ENCODE peak calls at places on chromosomes 3 and 15, in four cellular contexts. One of them, this sample, is unnamed.

GRCh38 chr3:183123891-183124290 is 24.6 kb upstream of the MCCC1 start:
- DNase-seq in A549: no peak
- DNase-seq in WTC11: no peak
- DNase-seq in K562: no peak
- DNase-seq in this sample: no peak

GRCh38 chr3:141738636-141739363 is 702 bp downstream of the RNF7 start:
- DNase-seq in WTC11: no peak
- DNase-seq in A549: peak
- DNase-seq in K562: no peak
- DNase-seq in this sample: no peak

GRCh38 chr3:9765865-9766264 is 3.9 kb downstream of the CAMK1 start:
- DNase-seq in A549: no peak
- DNase-seq in K562: peak
- DNase-seq in WTC11: no peak
- DNase-seq in this sample: no peak

GRCh38 chr3:143586565-143586964 is 261.7 kb downstream of the SLC9A9 start:
- DNase-seq in K562: no peak
- DNase-seq in WTC11: no peak
- DNase-seq in A549: no peak
- DNase-seq in this sample: no peak

GRCh38 chr3:139559541-139559940 is 20.0 kb upstream of the RBP1 start:
- DNase-seq in WTC11: no peak
- DNase-seq in A549: no peak
- DNase-seq in K562: no peak
- DNase-seq in this sample: no peak

GRCh38 chr3:12932347-12932746 is 91.0 kb upstream of the RPL32 start:
- DNase-seq in K562: no peak
- DNase-seq in A549: no peak
- DNase-seq in WTC11: no peak
- DNase-seq in this sample: no peak

GRCh38 chr3:18007980-18008379 is 265.5 kb upstream of the TBC1D5 start:
- DNase-seq in A549: no peak
- DNase-seq in K562: no peak
- DNase-seq in WTC11: no peak
- DNase-seq in this sample: no peak

GRCh38 chr3:93907132-93907531 is 66.6 kb downstream of the PROS1 start:
- DNase-seq in A549: no peak
- DNase-seq in K562: no peak
- DNase-seq in WTC11: no peak
- DNase-seq in this sample: no peak

GRCh38 chr15:90099072-90099867 is 3.0 kb downstream of the IDH2 start:
- DNase-seq in K562: no peak
- DNase-seq in A549: no peak
- DNase-seq in WTC11: no peak
- DNase-seq in this sample: no peak

GRCh38 chr3:23611737-23612295 is 193.9 kb upstream of the UBE2E1 start:
- DNase-seq in A549: no peak
- DNase-seq in K562: no peak
- DNase-seq in WTC11: no peak
- DNase-seq in this sample: no peak

GRCh38 chr3:179189764-179190163 is 41.6 kb downstream of the PIK3CA start:
- DNase-seq in WTC11: no peak
- DNase-seq in K562: no peak
- DNase-seq in A549: no peak
- DNase-seq in this sample: no peak

GRCh38 chr3:40574661-40575060 is 49.9 kb downstream of the ZNF621 start:
- DNase-seq in K562: peak
- DNase-seq in A549: no peak
- DNase-seq in WTC11: no peak
- DNase-seq in this sample: no peak

GRCh38 chr3:155748611-155749365 is 3.9 kb upstream of the PLCH1 start:
- DNase-seq in K562: no peak
- DNase-seq in WTC11: no peak
- DNase-seq in A549: no peak
- DNase-seq in this sample: peak

GRCh38 chr15:96360581-96361308 is 30.2 kb downstream of the NR2F2 start:
- DNase-seq in WTC11: no peak
- DNase-seq in A549: no peak
- DNase-seq in K562: no peak
- DNase-seq in this sample: no peak

GRCh38 chr3:125052671-125053303 is 3.0 kb downstream of the HEG1 start:
- DNase-seq in K562: no peak
- DNase-seq in A549: no peak
- DNase-seq in WTC11: no peak
- DNase-seq in this sample: peak

GRCh38 chr3:171456765-171457164 is 3.4 kb downstream of the TNIK start:
- DNase-seq in WTC11: no peak
- DNase-seq in A549: no peak
- DNase-seq in K562: no peak
- DNase-seq in this sample: no peak

GRCh38 chr15:67227431-67227830 is 27.0 kb downstream of the AAGAB start:
- DNase-seq in K562: no peak
- DNase-seq in WTC11: no peak
- DNase-seq in A549: no peak
- DNase-seq in this sample: no peak

GRCh38 chr15:67228286-67228685 is 26.2 kb downstream of the AAGAB start:
- DNase-seq in A549: no peak
- DNase-seq in K562: no peak
- DNase-seq in WTC11: no peak
- DNase-seq in this sample: no peak

DNA sequence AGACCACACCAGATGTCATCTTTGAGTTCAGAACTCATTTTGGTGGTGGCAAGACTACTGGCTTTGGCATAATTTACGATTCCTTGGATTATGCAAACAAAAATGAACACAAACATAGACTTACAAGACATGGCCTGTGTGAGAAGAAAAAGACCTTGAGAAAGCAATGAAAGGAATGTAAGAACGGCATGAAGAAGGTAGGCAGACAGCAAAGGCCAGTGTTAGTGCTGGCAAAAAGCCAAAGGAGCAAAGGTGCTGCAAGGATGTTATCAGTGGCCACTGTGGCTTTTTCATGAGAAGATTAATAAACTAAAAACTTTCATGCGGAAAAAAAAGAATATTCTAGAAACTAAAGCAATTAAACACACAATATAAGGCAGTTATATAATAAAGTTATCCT is 21.9 kb downstream of the AAGAB start:
- DNase-seq in A549: no peak
- DNase-seq in WTC11: no peak
- DNase-seq in K562: no peak
- DNase-seq in this sample: no peak
- TF ChIP-seq HMGXB4 in A549: no peak
- TF ChIP-seq HMGXB4 in WTC11: no peak
- TF ChIP-seq HMGXB4 in K562: no peak
- TF ChIP-seq HMGXB4 in this sample: no peak

GRCh38 chr3:127690823-127691452 is 18.2 kb downstream of the ABTB1 start:
- DNase-seq in K562: no peak
- DNase-seq in WTC11: peak
- DNase-seq in A549: peak
- DNase-seq in this sample: peak

GRCh38 chr3:127691494-127691893 is 18.7 kb downstream of the ABTB1 start:
- DNase-seq in K562: no peak
- DNase-seq in WTC11: no peak
- DNase-seq in A549: no peak
- DNase-seq in this sample: no peak

GRCh38 chr3:127693336-127693843 is 20.6 kb downstream of the ABTB1 start:
- DNase-seq in K562: no peak
- DNase-seq in A549: no peak
- DNase-seq in WTC11: no peak
- DNase-seq in this sample: no peak

GRCh38 chr3:127691974-127692373 is 19.2 kb downstream of the ABTB1 start:
- DNase-seq in WTC11: no peak
- DNase-seq in K562: no peak
- DNase-seq in A549: no peak
- DNase-seq in this sample: no peak

DNA sequence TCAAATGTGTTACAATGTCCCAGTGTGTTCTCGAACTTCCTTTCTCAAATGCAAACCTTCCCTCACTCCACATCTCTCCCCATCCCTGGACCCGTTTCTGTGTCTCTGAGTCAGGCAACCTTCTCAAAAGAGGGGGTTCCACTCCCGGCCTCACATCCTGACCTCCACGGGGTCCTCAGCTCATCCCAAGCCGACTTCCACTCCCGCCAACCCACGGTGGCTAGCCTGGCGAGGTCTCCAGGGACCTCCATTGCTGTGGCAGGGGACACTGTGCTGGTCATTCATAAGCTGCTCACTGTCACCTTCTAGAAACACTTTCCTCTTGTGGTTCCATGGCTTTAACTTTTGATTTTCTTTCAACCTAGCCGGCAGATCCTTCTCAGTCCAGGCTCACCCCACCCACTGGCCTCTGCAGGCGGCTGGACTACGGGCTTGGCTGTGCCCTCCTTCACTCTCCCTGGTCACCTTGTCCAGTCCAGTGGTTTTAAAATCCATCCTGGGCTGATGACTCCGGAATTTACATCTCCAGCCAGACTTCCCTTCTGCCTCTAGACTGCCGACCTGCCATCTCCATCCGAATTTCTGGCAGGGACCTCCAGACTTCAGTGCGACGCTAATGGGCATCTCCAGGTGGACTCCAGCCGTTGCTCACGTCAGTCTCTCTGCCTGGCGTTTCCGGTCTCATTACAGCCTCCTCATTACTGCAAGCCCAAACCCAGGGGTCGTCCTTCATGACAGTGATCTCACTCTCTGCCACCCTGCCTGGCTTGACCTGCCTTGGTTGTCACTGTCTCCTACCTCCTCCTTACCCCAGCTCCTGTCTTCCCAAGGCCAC is 20.0 kb downstream of the ABTB1 start:
- DNase-seq in A549: no peak
- DNase-seq in WTC11: no peak
- DNase-seq in K562: no peak
- DNase-seq in this sample: no peak
- TF ChIP-seq HMGXB4 in A549: no peak
- TF ChIP-seq HMGXB4 in WTC11: no peak
- TF ChIP-seq HMGXB4 in K562: no peak
- TF ChIP-seq HMGXB4 in this sample: no peak

GRCh38 chr3:194686816-194687637 is 1.3 kb downstream of the FAM43A start:
- DNase-seq in K562: no peak
- DNase-seq in A549: no peak
- DNase-seq in WTC11: no peak
- DNase-seq in this sample: no peak
- TF ChIP-seq HMGXB4 in K562: no peak
- TF ChIP-seq HMGXB4 in A549: no peak
- TF ChIP-seq HMGXB4 in WTC11: no peak
- TF ChIP-seq HMGXB4 in this sample: no peak

GRCh38 chr15:51883436-51883835 is 54.0 kb downstream of the TMOD3 start:
- DNase-seq in WTC11: no peak
- DNase-seq in A549: no peak
- DNase-seq in K562: no peak
- DNase-seq in this sample: no peak
- TF ChIP-seq HMGXB4 in WTC11: no peak
- TF ChIP-seq HMGXB4 in A549: no peak
- TF ChIP-seq HMGXB4 in K562: no peak
- TF ChIP-seq HMGXB4 in this sample: no peak

GRCh38 chr3:108208831-108209230 is 13.4 kb downstream of the IFT57 start:
- DNase-seq in A549: no peak
- DNase-seq in K562: no peak
- DNase-seq in WTC11: no peak
- DNase-seq in this sample: no peak
- TF ChIP-seq HMGXB4 in A549: no peak
- TF ChIP-seq HMGXB4 in K562: no peak
- TF ChIP-seq HMGXB4 in WTC11: no peak
- TF ChIP-seq HMGXB4 in this sample: no peak

DNA sequence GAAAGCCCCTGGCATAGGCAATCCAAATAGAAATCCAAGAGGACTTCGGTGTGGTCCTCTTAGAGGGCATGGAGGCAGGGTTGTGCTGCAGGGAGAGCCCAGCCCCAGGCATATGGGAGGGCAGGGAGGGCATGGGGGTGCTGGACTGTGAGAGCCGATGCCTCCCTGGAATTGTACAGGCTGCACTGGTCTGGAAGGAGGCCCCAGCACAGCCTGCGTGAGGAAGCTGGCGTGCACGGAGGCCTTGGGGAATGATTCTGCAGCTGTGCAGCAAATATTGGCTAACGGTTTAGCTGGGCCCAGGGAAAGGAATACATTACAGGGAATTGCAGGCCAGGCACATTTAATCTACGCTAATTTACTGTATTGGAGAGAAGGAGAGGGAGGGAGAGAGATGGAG is 62.7 kb downstream of the EFCAB12 start:
- DNase-seq in A549: no peak
- DNase-seq in K562: no peak
- DNase-seq in WTC11: no peak
- DNase-seq in this sample: no peak
- TF ChIP-seq HMGXB4 in A549: no peak
- TF ChIP-seq HMGXB4 in K562: no peak
- TF ChIP-seq HMGXB4 in WTC11: no peak
- TF ChIP-seq HMGXB4 in this sample: no peak

GRCh38 chr15:45265506-45265905 is 13.5 kb downstream of the SLC28A2 start:
- DNase-seq in WTC11: no peak
- DNase-seq in A549: no peak
- DNase-seq in K562: no peak
- DNase-seq in this sample: no peak
- TF ChIP-seq HMGXB4 in WTC11: no peak
- TF ChIP-seq HMGXB4 in A549: no peak
- TF ChIP-seq HMGXB4 in K562: no peak
- TF ChIP-seq HMGXB4 in this sample: no peak

DNA sequence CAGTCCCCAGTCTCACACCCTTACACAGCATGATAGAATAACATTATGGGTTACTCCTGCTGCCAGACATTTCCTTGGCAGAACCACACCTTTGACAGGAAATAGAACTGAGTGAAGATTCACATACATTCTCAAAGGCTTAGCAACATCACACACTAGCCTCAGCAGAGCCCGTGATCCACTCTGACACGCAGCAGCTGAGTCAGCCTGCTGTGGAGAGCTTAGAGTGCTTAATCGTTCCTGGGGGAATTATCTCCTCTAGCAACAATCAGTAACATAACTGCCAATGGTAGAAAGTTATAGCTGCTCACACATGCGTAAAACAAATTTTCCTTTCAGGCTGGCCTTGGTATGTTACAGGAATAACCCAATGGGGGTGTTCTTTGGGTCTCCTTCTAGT is 382.1 kb downstream of the GAP43 start:
- DNase-seq in K562: no peak
- DNase-seq in WTC11: no peak
- DNase-seq in A549: no peak
- DNase-seq in this sample: no peak
- TF ChIP-seq HMGXB4 in K562: no peak
- TF ChIP-seq HMGXB4 in WTC11: no peak
- TF ChIP-seq HMGXB4 in A549: no peak
- TF ChIP-seq HMGXB4 in this sample: no peak

DNA sequence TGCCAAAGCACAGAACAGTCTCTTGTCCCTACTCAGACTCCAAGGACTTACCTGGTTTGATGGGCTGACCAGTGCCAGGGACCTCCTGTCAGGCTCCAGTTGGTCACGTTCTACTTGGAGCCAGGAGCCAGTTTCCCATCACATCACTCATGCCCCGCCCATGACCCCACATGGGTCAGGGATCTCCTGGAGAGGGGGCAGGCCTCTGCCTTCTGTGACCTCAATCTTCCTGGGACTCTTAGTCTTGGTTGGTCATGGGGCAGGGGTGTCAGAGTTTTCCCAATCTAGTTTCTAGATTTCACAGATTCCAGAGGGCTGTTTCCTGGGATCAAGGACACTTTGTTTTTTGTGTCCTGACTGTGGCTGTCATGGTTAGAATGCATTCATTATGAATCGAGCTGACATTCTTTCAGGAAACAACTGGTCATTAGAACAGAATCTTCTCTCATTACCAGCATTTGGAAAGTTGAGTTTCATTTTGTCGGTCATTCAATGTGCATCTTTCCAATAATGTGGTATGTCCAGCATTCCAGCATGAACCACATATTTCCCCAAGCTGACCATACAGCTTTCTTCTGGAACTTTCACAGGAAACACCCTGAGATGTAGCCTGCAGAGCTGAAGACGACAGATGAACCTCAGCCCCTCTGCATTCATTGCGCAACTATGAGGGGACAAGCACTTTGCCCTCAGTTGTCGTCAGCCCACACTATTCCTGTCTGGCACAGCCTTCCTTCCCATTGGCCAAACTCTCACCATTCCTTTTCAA is 19.8 kb downstream of the CYP19A1 start:
- DNase-seq in K562: no peak
- DNase-seq in A549: no peak
- DNase-seq in WTC11: no peak
- DNase-seq in this sample: peak
- TF ChIP-seq HMGXB4 in K562: no peak
- TF ChIP-seq HMGXB4 in A549: no peak
- TF ChIP-seq HMGXB4 in WTC11: no peak
- TF ChIP-seq HMGXB4 in this sample: no peak